ENCODE peak calls at places on chromosomes 7 and 10, in four cellular contexts. B is stomach; J is CD4-positive, alpha-beta T cell; X is CD8-positive, alpha-beta T cell. M is an unnamed sample.

GRCh38 chr10:113648478-113648877 is 15.4 kb downstream of the NRAP start:
- DNase-seq in X (no peak), J (no peak), B (no peak), M (no peak)

GRCh38 chr7:13282377-13282980 is 595.0 kb downstream of the ARL4A start:
- DNase-seq in B (no peak), X (no peak), J (no peak), M (no peak)

GRCh38 chr10:33950216-33950615 is 615.7 kb upstream of the NRP1 start:
- DNase-seq in B (no peak), J (no peak), X (no peak), M (no peak)

GRCh38 chr10:87094373-87095240 is at the start of the genes GLUD1 and SHLD2:
- DNase-seq in X (peak), J (peak), B (peak), M (peak)

GRCh38 chr10:71771821-71772617 is 1.3 kb downstream of the VSIR start:
- DNase-seq in B (peak), X (no peak), J (no peak), M (no peak)

GRCh38 chr7:71885487-71885886 is 526.7 kb downstream of the CALN1 start:
- DNase-seq in X (no peak), J (no peak), B (no peak), M (no peak)

GRCh38 chr10:12214763-12215218 is 18.8 kb downstream of the CDC123 start:
- DNase-seq in J (peak), B (no peak), X (no peak), M (no peak)

GRCh38 chr10:43156590-43157340 is 18.5 kb downstream of the CSGALNACT2 start:
- DNase-seq in B (no peak), X (no peak), J (no peak), M (no peak)

GRCh38 chr10:50224330-50224952 is 26.9 kb downstream of the ASAH2 start:
- DNase-seq in X (no peak), B (peak), J (no peak), M (no peak)

DNA sequence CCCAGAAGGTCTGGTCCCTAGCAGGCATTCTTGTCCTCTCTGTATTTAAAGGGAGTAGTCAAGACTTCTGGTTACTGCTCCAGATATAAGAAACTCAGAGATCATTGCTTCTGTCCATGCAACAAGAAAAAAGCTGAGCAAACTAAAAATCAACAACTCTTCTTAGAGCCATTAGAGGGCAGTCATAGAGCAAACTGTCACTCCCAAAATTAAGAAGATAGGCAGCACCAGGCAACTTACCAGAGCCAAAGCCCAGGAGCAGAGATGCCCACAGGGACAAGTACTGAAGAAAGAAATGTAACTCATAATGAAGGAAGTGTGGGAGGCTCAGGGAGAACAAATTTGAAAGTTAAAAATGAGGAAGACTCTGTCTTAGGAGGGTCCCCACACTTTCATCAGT is 472.9 kb upstream of the COBL start:
- DNase-seq in B (no peak), J (no peak), X (no peak), M (no peak)
- TF ChIP-seq CTCF in B (no peak), J (no peak), X (no peak), M (peak)

GRCh38 chr7:44375236-44375699 is 49.9 kb upstream of the CAMK2B start:
- DNase-seq in B (no peak), J (no peak), X (no peak), M (no peak)
- TF ChIP-seq CTCF in B (no peak), J (no peak), X (no peak), M (peak)

GRCh38 chr10:48976208-48976607 is 36.6 kb upstream of the LRRC18 start:
- DNase-seq in J (no peak), X (no peak), B (no peak), M (no peak)
- TF ChIP-seq CTCF in J (no peak), X (no peak), B (no peak), M (peak)

GRCh38 chr7:64098-64521 is 128.3 kb upstream of the FAM20C start:
- DNase-seq in X (no peak), J (no peak), B (peak), M (no peak)
- TF ChIP-seq CTCF in X (no peak), J (no peak), B (no peak), M (peak)

GRCh38 chr7:143388491-143389101 is 7.5 kb downstream of the ZYX start:
- DNase-seq in J (no peak), B (no peak), X (no peak), M (no peak)
- TF ChIP-seq CTCF in J (no peak), B (no peak), X (no peak), M (no peak)

GRCh38 chr7:30796105-30796869 is 25.1 kb downstream of the MINDY4 start:
- DNase-seq in X (no peak), J (no peak), B (no peak), M (no peak)

GRCh38 chr7:30797294-30798040 is 26.2 kb downstream of the MINDY4 start:
- DNase-seq in B (no peak), X (no peak), J (no peak), M (no peak)

GRCh38 chr7:30799206-30799975 is 28.2 kb downstream of the MINDY4 start:
- DNase-seq in J (no peak), B (no peak), X (no peak), M (no peak)

GRCh38 chr7:30791126-30791525 is 19.9 kb downstream of the MINDY4 start:
- DNase-seq in J (no peak), X (no peak), B (no peak), M (no peak)

DNA sequence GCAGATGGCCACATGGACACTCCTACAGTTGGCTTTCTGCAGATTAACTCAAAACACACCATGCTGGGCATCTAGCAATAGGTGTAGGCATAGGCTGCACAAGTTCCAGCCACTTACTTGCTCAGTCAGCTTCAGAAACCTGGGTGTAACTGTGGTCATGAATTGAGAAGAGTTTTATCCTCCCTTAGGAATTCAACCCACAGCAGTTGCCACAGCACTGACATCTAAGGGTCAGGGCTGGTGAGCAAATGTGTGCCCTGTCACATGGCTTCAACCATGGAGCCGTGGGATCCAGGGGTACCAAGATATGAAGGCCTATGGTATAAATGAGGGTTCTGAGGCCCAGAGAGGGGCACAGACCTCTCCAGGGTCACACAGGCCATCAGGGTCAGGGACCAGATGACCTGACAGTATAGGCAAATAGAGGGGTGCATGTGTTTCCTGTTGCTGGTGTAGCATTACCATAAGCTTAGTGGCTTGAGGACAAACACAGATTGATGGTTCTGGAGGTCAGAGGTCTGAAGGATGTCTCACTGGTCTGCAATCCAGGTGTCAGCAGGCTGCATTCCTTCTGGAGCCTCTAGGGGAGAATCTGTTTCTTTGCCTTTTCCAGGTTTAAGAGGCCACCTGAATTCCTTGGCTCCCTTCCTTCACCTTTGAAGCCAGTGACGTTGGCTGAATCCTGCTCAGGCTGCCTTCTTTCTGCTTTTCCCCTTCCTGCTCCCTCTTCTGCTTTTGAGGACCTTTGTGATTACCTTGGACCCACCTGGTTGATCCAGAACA is 24.1 kb downstream of the MINDY4 start:
- DNase-seq in B (no peak), X (no peak), J (no peak), M (no peak)
- TF ChIP-seq CTCF in B (no peak), X (no peak), J (no peak), M (no peak)

GRCh38 chr7:20343211-20343610 is 12.5 kb downstream of the ITGB8 start:
- DNase-seq in X (no peak), J (no peak), B (no peak), M (no peak)
- TF ChIP-seq CTCF in X (no peak), J (no peak), B (no peak), M (peak)

GRCh38 chr7:36390199-36391090 is 783 bp downstream of the ANLN start:
- DNase-seq in X (no peak), B (peak), J (peak), M (peak)
- TF ChIP-seq CTCF in X (no peak), B (no peak), J (no peak), M (no peak)

GRCh38 chr10:75593690-75594556 is 162.5 kb downstream of the LRMDA start:
- DNase-seq in B (no peak), J (no peak), X (no peak), M (peak)
- TF ChIP-seq CTCF in B (no peak), J (no peak), X (no peak), M (peak)

GRCh38 chr7:105141068-105141467 is 127.1 kb downstream of the KMT2E start:
- DNase-seq in J (no peak), X (no peak), B (no peak), M (no peak)
- TF ChIP-seq CTCF in J (no peak), X (no peak), B (no peak), M (peak)